ENCODE peak calls at places on chromosomes 5 and 9, in nine cellular contexts. E is heart right ventricle; O is heart left ventricle; U is OCI-LY7; Q is CD4-positive, CD25-positive, alpha-beta regulatory T cell; L is WERI-Rb-1; R is Karpas-422; F is colonic mucosa; B is upper lobe of left lung. X is an unnamed sample.

GRCh38 chr9:105295151-105295550 is 50.7 kb downstream of the SLC44A1 start:
- DNase-seq in E (no peak), O (no peak), U (no peak), Q (no peak), L (no peak), R (no peak), F (no peak), B (no peak), X (no peak)

GRCh38 chr9:84620338-84620737 is 49.2 kb upstream of the NTRK2 start:
- DNase-seq in E (no peak), O (no peak), U (no peak), Q (no peak), L (no peak), R (no peak), F (no peak), B (no peak), X (no peak)

GRCh38 chr9:89497181-89497963 is 541 bp downstream of the SEMA4D start:
- DNase-seq in E (no peak), O (no peak), U (peak; percentile 64), Q (peak; percentile 66), L (no peak), R (no peak), F (peak; percentile 54), B (no peak), X (no peak)

GRCh38 chr5:177040814-177041410 is 18.4 kb downstream of the ZNF346 start:
- DNase-seq in E (no peak), O (no peak), U (no peak), Q (no peak), L (no peak), R (no peak), F (no peak), B (no peak), X (no peak)

GRCh38 chr9:107836300-107836699 is 346.7 kb upstream of the KLF4 start:
- DNase-seq in E (no peak), O (no peak), U (no peak), Q (no peak), L (no peak), R (no peak), F (no peak), B (no peak), X (no peak)

GRCh38 chr5:174159327-174160247 is 114.1 kb downstream of the NSG2 start:
- DNase-seq in E (no peak), O (no peak), U (no peak), Q (no peak), L (no peak), R (no peak), F (no peak), B (no peak), X (no peak)

GRCh38 chr5:96194597-96194996 is 232.9 kb upstream of the ELL2 start:
- DNase-seq in E (no peak), O (no peak), U (no peak), Q (no peak), L (no peak), R (no peak), F (no peak), B (no peak), X (no peak)

GRCh38 chr9:27519466-27520465 is 4.3 kb upstream of the IFNK start:
- DNase-seq in E (no peak), O (no peak), U (no peak), Q (no peak), L (no peak), R (no peak), F (no peak), B (no peak), X (no peak)

GRCh38 chr9:81492710-81493447 is 196.5 kb downstream of the TLE1 start:
- DNase-seq in E (no peak), O (no peak), U (no peak), Q (no peak), L (no peak), R (no peak), F (no peak), B (no peak), X (no peak)

GRCh38 chr5:16149621-16150020 is 30.0 kb downstream of the MARCHF11 start:
- DNase-seq in E (no peak), O (no peak), U (no peak), Q (no peak), L (no peak), R (no peak), F (no peak), B (no peak), X (no peak)

GRCh38 chr9:134358026-134358967 is 32.0 kb downstream of the RXRA start:
- DNase-seq in E (peak; percentile 73), O (no peak), U (no peak), Q (no peak), L (no peak), R (no peak), F (no peak), B (peak; percentile 67), X (peak; percentile 74)

GRCh38 chr5:177116631-177117373 is 16.8 kb upstream of the NSD1 start:
- DNase-seq in E (peak; percentile 91), O (peak; percentile 96), U (peak; percentile 93), Q (peak; percentile 89), L (no peak), R (no peak), F (peak; percentile 85), B (peak; percentile 85), X (peak; percentile 90)

GRCh38 chr9:1604942-1605560 is 410.1 kb upstream of the SMARCA2 start:
- DNase-seq in E (no peak), O (no peak), U (peak; percentile 42), Q (peak; percentile 26), L (peak; percentile 8), R (peak; percentile 82), F (no peak), B (no peak), X (no peak)

GRCh38 chr5:11181940-11182339 is 420.9 kb upstream of the DAP start:
- DNase-seq in E (no peak), O (no peak), U (no peak), Q (no peak), L (no peak), R (peak; percentile 1), F (no peak), B (no peak), X (no peak)

GRCh38 chr5:147188200-147189108 is 46.4 kb upstream of the STK32A start:
- DNase-seq in E (no peak), O (no peak), U (peak; percentile 59), Q (peak; percentile 62), L (peak; percentile 44), R (peak; percentile 85), F (peak; percentile 58), B (peak; percentile 23), X (no peak)

DNA sequence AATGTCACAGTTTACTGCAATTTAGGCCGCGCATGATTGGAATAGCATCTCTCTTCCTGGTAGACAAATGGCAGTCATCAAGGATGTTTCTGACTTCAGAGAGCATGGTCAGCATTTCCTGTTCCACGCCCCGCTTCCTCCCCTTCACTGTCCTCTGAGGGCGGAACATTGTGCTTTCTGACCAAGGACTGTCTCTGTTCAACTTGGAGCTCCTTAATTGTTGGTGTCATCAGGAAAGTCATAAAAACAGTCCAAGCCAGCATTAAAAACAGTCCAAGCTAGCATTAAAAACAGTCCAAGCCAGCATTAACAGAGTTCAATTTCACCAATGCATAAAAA is 301.3 kb upstream of the IRX4 start:
- DNase-seq in E (no peak), O (no peak), U (no peak), Q (no peak), L (no peak), R (no peak), F (no peak), B (no peak), X (no peak)
- H3K9me3 ChIP-seq in E (no peaks in the 10 kb centered on the region), O (no peaks in the 10 kb centered on the region), U (no peaks in the 10 kb centered on the region), Q (no peaks in the 10 kb centered on the region), L (peaks cover 4% of the 10 kb centered on the region), R (no peaks in the 10 kb centered on the region), F (no peaks in the 10 kb centered on the region), B (no peaks in the 10 kb centered on the region), X (no peaks in the 10 kb centered on the region)

DNA sequence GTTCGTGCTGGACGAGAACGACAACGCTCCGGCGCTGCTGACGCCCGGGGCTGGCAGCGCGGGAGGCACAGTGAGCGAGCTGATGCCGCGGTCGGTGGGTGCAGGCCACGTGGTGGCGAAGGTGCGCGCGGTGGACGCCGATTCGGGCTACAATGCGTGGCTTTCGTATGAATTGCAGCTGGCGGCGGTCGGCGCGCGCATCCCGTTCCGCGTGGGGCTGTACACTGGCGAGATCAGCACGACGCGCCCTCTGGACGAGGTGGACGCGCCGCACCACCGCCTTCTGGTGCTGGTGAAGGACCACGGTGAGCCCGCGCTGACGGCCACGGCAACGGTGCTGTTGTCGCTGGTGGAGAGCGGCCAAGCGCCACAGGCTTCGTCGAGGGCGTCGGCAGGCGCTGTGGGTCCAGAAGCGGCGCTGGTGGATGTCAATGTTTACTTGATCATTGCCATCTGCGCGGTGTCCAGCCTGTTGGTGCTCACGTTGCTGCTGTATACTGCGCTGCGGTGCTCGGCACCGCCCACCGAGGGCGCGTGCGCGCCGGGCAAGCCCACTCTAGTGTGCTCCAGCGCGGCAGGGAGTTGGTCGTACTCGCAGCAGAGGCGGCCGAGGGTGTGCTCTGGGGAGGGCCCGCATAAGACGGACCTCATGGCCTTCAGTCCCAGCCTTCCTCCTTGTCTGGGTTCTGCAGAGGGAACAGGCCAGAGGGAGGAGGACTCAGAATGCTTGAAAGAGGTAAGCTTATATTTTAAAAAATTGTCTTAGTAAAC is 2.2 kb downstream of the PCDHA13 start:
- DNase-seq in E (no peak), O (peak; percentile 51), U (no peak), Q (no peak), L (no peak), R (no peak), F (no peak), B (no peak), X (no peak)
- H3K27ac ChIP-seq in E (no peak overlapping the region), O (no peak overlapping the region), U (no peak overlapping the region), Q (no peak overlapping the region), L (no peak overlapping the region), R (no peak overlapping the region), F (no peak overlapping the region), B (no peak overlapping the region), X (no peak overlapping the region)

GRCh38 chr5:133611357-133612020 is 852 bp downstream of the FSTL4 start:
- DNase-seq in E (no peak), O (no peak), U (no peak), Q (no peak), L (peak; percentile 46), R (no peak), F (no peak), B (no peak), X (no peak)
- H3K4me3 ChIP-seq in E (peak overlapping the region; percentile 38), O (peak overlapping the region; percentile 20), U (no peak overlapping the region), Q (no peak overlapping the region), L (peak overlapping the region; percentile 50), R (no peak overlapping the region), F (peak overlapping the region; percentile 41), B (peak overlapping the region; percentile 60), X (peak overlapping the region; percentile 61)

GRCh38 chr5:2139478-2139877 is 256.8 kb upstream of the IRX4 start:
- DNase-seq in E (no peak), O (no peak), U (no peak), Q (no peak), L (no peak), R (no peak), F (no peak), B (no peak), X (no peak)

GRCh38 chr5:2140501-2140900 is 257.8 kb upstream of the IRX4 start:
- DNase-seq in E (no peak), O (no peak), U (no peak), Q (no peak), L (no peak), R (no peak), F (no peak), B (no peak), X (no peak)

GRCh38 chr5:2137444-2138050 is 254.8 kb upstream of the IRX4 start:
- DNase-seq in E (no peak), O (no peak), U (no peak), Q (no peak), L (no peak), R (no peak), F (no peak), B (no peak), X (no peak)

GRCh38 chr5:2136728-2137333 is 254.1 kb upstream of the IRX4 start:
- DNase-seq in E (no peak), O (no peak), U (no peak), Q (no peak), L (no peak), R (no peak), F (no peak), B (no peak), X (no peak)

GRCh38 chr5:2138896-2139295 is 256.2 kb upstream of the IRX4 start:
- DNase-seq in E (no peak), O (no peak), U (no peak), Q (no peak), L (no peak), R (no peak), F (no peak), B (no peak), X (no peak)
- H3K9me3 ChIP-seq in E (no peaks in the 10 kb centered on the region), O (no peaks in the 10 kb centered on the region), U (no peaks in the 10 kb centered on the region), Q (no peaks in the 10 kb centered on the region), L (no peaks in the 10 kb centered on the region), R (no peaks in the 10 kb centered on the region), F (no peaks in the 10 kb centered on the region), B (no peaks in the 10 kb centered on the region), X (no peaks in the 10 kb centered on the region)